ENCODE peak calls at places on chromosomes 2 and 18, in five cellular contexts. J is brain microvascular endothelial cell, K is AML-193, L is left ventricle myocardium inferior, M is cardiac fibroblast. V is an unnamed sample.

GRCh38 chr18:5967007-5967406 is 71.7 kb upstream of the TMEM200C start:
- DNase-seq in J (no peak), K (no peak), L (no peak), M (no peak), V (no peak)

GRCh38 chr2:212402316-212402715 is 136.3 kb downstream of the ERBB4 start:
- DNase-seq in J (no peak), K (no peak), L (no peak), M (no peak), V (no peak)

GRCh38 chr2:120222186-120223033 is 790 bp downstream of the TMEM185B start:
- DNase-seq in J (no peak), K (no peak), L (peak; percentile 8), M (no peak), V (no peak)

GRCh38 chr2:60641866-60642788 is 88.7 kb upstream of the BCL11A start:
- DNase-seq in J (peak; percentile 29), K (peak; percentile 16), L (no peak), M (peak; percentile 64), V (peak; percentile 35)

GRCh38 chr2:205119141-205119540 is 563.2 kb upstream of the NRP2 start:
- DNase-seq in J (no peak), K (no peak), L (no peak), M (no peak), V (no peak)

GRCh38 chr2:177193240-177193639 is 19.4 kb upstream of the HNRNPA3 start:
- DNase-seq in J (no peak), K (no peak), L (no peak), M (no peak), V (no peak)

GRCh38 chr2:163613155-163613554 is 122.7 kb downstream of the FIGN start:
- DNase-seq in J (no peak), K (no peak), L (no peak), M (no peak), V (no peak)

GRCh38 chr2:18580606-18581005 is 8.8 kb downstream of the NT5C1B start:
- DNase-seq in J (no peak), K (no peak), L (no peak), M (no peak), V (no peak)

GRCh38 chr18:48859311-48860275 is 91.2 kb downstream of the SMAD7 start:
- DNase-seq in J (no peak), K (no peak), L (no peak), M (no peak), V (no peak)

GRCh38 chr2:181806039-181806392 is 85.5 kb upstream of the ITPRID2 start:
- DNase-seq in J (no peak), K (no peak), L (no peak), M (peak; percentile 28), V (no peak)

V was measured in Daoy.